ENCODE peak calls at places on chromosomes 12 and 14, in four cellular contexts. R is tibial nerve; K is dorsolateral prefrontal cortex; Y is CD4-positive, alpha-beta T cell. A is an unnamed sample.

GRCh38 chr12:95922231-95922630 is 20.2 kb downstream of the CCDC38 start:
- DNase-seq in Y (no peak), R (no peak), K (no peak), A (no peak)

GRCh38 chr14:65332141-65332871 is 80.2 kb upstream of the FUT8 start:
- DNase-seq in Y (no peak), K (no peak), R (no peak), A (no peak)

GRCh38 chr12:66048218-66048842 is 82.2 kb downstream of the LLPH start:
- DNase-seq in R (no peak), Y (no peak), K (no peak), A (no peak)

GRCh38 chr12:65300679-65301349 is 22.3 kb downstream of the MSRB3 start:
- DNase-seq in Y (no peak), K (no peak), R (no peak), A (no peak)

GRCh38 chr12:104604995-104605675 is 148.4 kb downstream of the CHST11 start:
- DNase-seq in Y (no peak), K (no peak), R (no peak), A (no peak)

GRCh38 chr12:22054155-22054554 is 8.1 kb downstream of the CMAS start:
- DNase-seq in Y (no peak), R (no peak), K (no peak), A (no peak)

GRCh38 chr14:50944647-50945413 is 547 bp upstream of the PYGL start:
- DNase-seq in R (peak), K (no peak), Y (no peak), A (no peak)

GRCh38 chr14:78863143-78863542 is 693.0 kb downstream of the NRXN3 start:
- DNase-seq in Y (no peak), K (no peak), R (no peak), A (peak)

GRCh38 chr14:104796682-104797081 is 1.1 kb upstream of the AKT1 start:
- DNase-seq in Y (no peak), K (no peak), R (no peak), A (no peak)

GRCh38 chr12:71591601-71592000 is 72.0 kb downstream of the ZFC3H1 start:
- DNase-seq in K (no peak), Y (no peak), R (no peak), A (no peak)

GRCh38 chr14:85233756-85234545 is 296.0 kb upstream of the FLRT2 start:
- DNase-seq in Y (no peak), K (no peak), R (no peak), A (no peak)

GRCh38 chr14:63147018-63147417 is 57.2 kb upstream of the RHOJ start:
- DNase-seq in R (no peak), Y (no peak), K (no peak), A (no peak)

GRCh38 chr14:63493246-63493645 is 49.9 kb downstream of the PPP2R5E start:
- DNase-seq in Y (no peak), K (no peak), R (no peak), A (no peak)

GRCh38 chr12:51678086-51678724 is 87.2 kb downstream of the SCN8A start:
- DNase-seq in R (no peak), Y (peak), K (no peak), A (peak)

GRCh38 chr12:93581370-93581769 is 8.9 kb downstream of the SOCS2 start:
- DNase-seq in Y (no peak), K (no peak), R (no peak), A (no peak)

GRCh38 chr14:100417466-100417865 is 94.3 kb downstream of the SLC25A47 start:
- DNase-seq in K (peak), R (no peak), Y (no peak), A (no peak)

GRCh38 chr12:6772729-6773661 is 675 bp downstream of the LAG3 start:
- DNase-seq in Y (no peak), R (no peak), K (no peak), A (peak)

GRCh38 chr14:102784892-102785597 is 7.8 kb downstream of the TRAF3 start:
- DNase-seq in K (no peak), Y (no peak), R (no peak), A (no peak)

GRCh38 chr12:59084758-59085383 is 164.6 kb upstream of the LRIG3 start:
- DNase-seq in R (no peak), K (no peak), Y (no peak), A (no peak)

GRCh38 chr12:45357547-45358417 is 141.9 kb downstream of the ANO6 start:
- DNase-seq in K (no peak), Y (no peak), R (no peak), A (no peak)

GRCh38 chr14:78595797-78596196 is 425.6 kb downstream of the NRXN3 start:
- DNase-seq in K (no peak), R (no peak), Y (no peak), A (no peak)

GRCh38 chr12:47396902-47397663 is 308.7 kb downstream of the RPAP3 start:
- DNase-seq in R (no peak), Y (peak), K (no peak), A (no peak)

GRCh38 chr14:104133496-104133895 is 4.9 kb upstream of the KIF26A start:
- DNase-seq in Y (no peak), R (no peak), K (no peak), A (no peak)

GRCh38 chr14:78849952-78850351 is 679.8 kb downstream of the NRXN3 start:
- DNase-seq in Y (no peak), K (no peak), R (no peak), A (no peak)

GRCh38 chr12:120183211-120183631 is 11.3 kb downstream of the GCN1 start:
- DNase-seq in K (no peak), R (no peak), Y (no peak), A (no peak)

GRCh38 chr12:68453278-68453677 is 121.1 kb upstream of the MDM1 start:
- DNase-seq in Y (no peak), R (no peak), K (no peak), A (no peak)
- TF ChIP-seq CTCF in Y (no peak), R (no peak), K (no peak), A (no peak)

GRCh38 chr12:52975820-52976573 is 27.1 kb downstream of the KRT18 start:
- DNase-seq in Y (no peak), K (peak), R (no peak), A (no peak)
- TF ChIP-seq CTCF in Y (no peak), K (no peak), R (no peak), A (no peak)

GRCh38 chr12:125351788-125352187 is 286.6 kb downstream of the AACS start:
- DNase-seq in R (no peak), Y (no peak), K (no peak), A (no peak)
- TF ChIP-seq CTCF in R (no peak), Y (no peak), K (no peak), A (no peak)

DNA sequence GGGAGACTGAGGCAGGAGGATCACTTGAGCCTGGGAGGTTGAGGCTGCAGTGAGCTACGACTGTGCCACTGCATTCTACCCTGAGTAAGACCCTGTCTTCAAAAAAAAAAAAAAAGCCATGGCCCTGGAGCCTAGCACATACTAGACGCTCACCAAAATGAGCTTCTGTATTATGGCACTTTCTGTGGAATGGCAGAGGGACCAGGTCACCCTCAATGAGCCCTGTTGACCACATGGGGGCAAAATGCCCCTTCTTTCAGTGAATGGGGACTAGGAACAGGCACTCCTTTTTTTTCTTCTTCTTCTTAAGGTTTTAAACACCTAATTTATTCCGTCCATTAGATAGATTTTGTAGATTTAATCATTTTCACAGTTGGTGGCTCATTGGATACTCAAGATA is 50.5 kb downstream of the FAM222A start:
- DNase-seq in K (no peak), Y (no peak), R (no peak), A (no peak)
- TF ChIP-seq CTCF in K (no peak), Y (no peak), R (no peak), A (no peak)

GRCh38 chr12:2413999-2414792 is 361.4 kb downstream of the CACNA1C start:
- DNase-seq in K (no peak), Y (no peak), R (no peak), A (no peak)

GRCh38 chr12:2411011-2411410 is 358.2 kb downstream of the CACNA1C start:
- DNase-seq in K (no peak), R (no peak), Y (no peak), A (no peak)

GRCh38 chr12:2411586-2412304 is 359.0 kb downstream of the CACNA1C start:
- DNase-seq in R (no peak), K (no peak), Y (no peak), A (no peak)

GRCh38 chr12:2410490-2410889 is 357.7 kb downstream of the CACNA1C start:
- DNase-seq in R (no peak), Y (no peak), K (peak), A (no peak)

GRCh38 chr12:2412305-2412643 is 359.5 kb downstream of the CACNA1C start:
- DNase-seq in Y (no peak), R (no peak), K (no peak), A (no peak)
- TF ChIP-seq CTCF in Y (no peak), R (no peak), K (no peak), A (no peak)

GRCh38 chr12:53325539-53326061 is 4.2 kb upstream of the AAAS start:
- DNase-seq in Y (peak), R (peak), K (peak), A (peak)

GRCh38 chr12:53324779-53325538 is 3.5 kb upstream of the AAAS start:
- DNase-seq in K (peak), Y (peak), R (peak), A (peak)

GRCh38 chr12:53327435-53328042 is 6.1 kb upstream of the AAAS start:
- DNase-seq in Y (no peak), R (no peak), K (no peak), A (no peak)

GRCh38 chr12:53326460-53327185 is 5.2 kb upstream of the AAAS start:
- DNase-seq in R (no peak), K (no peak), Y (no peak), A (no peak)

DNA sequence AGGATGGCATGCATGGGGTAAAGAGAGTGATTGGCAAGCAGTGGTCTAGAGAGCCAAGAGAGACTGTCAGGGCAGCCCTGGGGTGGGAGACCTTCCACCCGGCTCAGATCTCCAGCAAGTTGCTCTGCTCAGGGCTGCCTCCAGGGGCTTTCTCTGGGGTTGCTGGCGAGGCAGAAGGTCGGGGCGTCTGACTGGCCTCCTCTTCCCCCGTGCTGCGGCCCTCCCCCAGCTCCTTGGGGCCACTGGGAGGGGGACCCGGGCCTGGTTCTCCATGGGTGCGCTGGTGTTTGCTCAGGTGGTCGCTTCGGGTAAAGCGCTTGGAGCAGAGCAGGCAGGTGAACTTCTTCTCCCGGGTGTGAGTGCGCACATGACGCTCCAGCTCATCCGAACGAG is 6.6 kb upstream of the AAAS start:
- DNase-seq in R (no peak), K (no peak), Y (no peak), A (no peak)
- TF ChIP-seq CTCF in R (no peak), K (no peak), Y (no peak), A (no peak)

GRCh38 chr12:20194171-20194570 is 174.2 kb upstream of the PDE3A start:
- DNase-seq in R (no peak), K (no peak), Y (no peak), A (no peak)
- TF ChIP-seq CTCF in R (no peak), K (no peak), Y (no peak), A (no peak)

GRCh38 chr14:94540031-94540794 is 21.0 kb upstream of the SERPINA4 start:
- DNase-seq in Y (no peak), K (no peak), R (no peak), A (no peak)
- TF ChIP-seq CTCF in Y (no peak), K (no peak), R (no peak), A (no peak)

A was measured in GM20000.